ENCODE peak calls at places on chromosome 6, in nine cellular contexts. W is mucosa of gallbladder; Y is DMS53; C is LoVo; R is stimulated activated naive CD8-positive, alpha-beta T cell treated with anti-CD3 and anti-CD28 coated beads, Interleukin-15, Interleukin-2, amounts not matched to agents 100 U/mL and 50 U/mL, for 24 hours; O is RWPE1; X is NCI-H446 treated with DMSO at 0.1 percent for 48 hours; F is left ventricle myocardium inferior; N is stomach. S is an unnamed sample.

GRCh38 chr6:118896339-118897136 is 2.6 kb downstream of the ASF1A start:
- DNase-seq in F (no peak), Y (peak), W (no peak), C (peak), O (peak), N (no peak), R (no peak), X (peak), S (peak)

GRCh38 chr6:119506631-119507174 is 157.1 kb upstream of the MAN1A1 start:
- DNase-seq in O (no peak), F (no peak), W (no peak), C (no peak), Y (no peak), X (no peak), N (no peak), R (no peak), S (no peak)

GRCh38 chr6:142292191-142292924 is 9.4 kb upstream of the ADGRG6 start:
- DNase-seq in W (no peak), X (no peak), C (no peak), Y (no peak), O (no peak), N (no peak), F (no peak), R (no peak), S (no peak)

GRCh38 chr6:42017021-42017643 is 33.2 kb upstream of the TAF8 start:
- DNase-seq in Y (no peak), F (no peak), W (peak), R (peak), X (no peak), C (no peak), O (no peak), N (no peak), S (no peak)

GRCh38 chr6:133774356-133774755 is 114.6 kb upstream of the TCF21 start:
- DNase-seq in C (no peak), X (no peak), Y (peak), R (no peak), O (peak), F (no peak), N (no peak), W (no peak), S (no peak)

GRCh38 chr6:106804238-106805016 is 170.1 kb downstream of the CD24 start:
- DNase-seq in Y (no peak), N (no peak), X (no peak), W (no peak), C (no peak), F (no peak), R (no peak), O (no peak), S (no peak)

GRCh38 chr6:166318649-166319600 is 10.7 kb upstream of the PRR18 start:
- DNase-seq in N (no peak), F (no peak), X (no peak), W (no peak), C (no peak), O (no peak), R (no peak), Y (peak), S (peak)

GRCh38 chr6:11143394-11144371 is 32.2 kb upstream of the ERVFRD-1 start:
- DNase-seq in C (peak), Y (peak), F (peak), R (peak), N (peak), W (peak), X (no peak), O (peak), S (no peak)

GRCh38 chr6:51098801-51099200 is 280.1 kb downstream of the TFAP2B start:
- DNase-seq in R (no peak), N (no peak), X (no peak), Y (peak), O (peak), W (no peak), F (no peak), C (no peak), S (no peak)

GRCh38 chr6:14209005-14209404 is 91.4 kb downstream of the CD83 start:
- DNase-seq in W (no peak), F (no peak), R (no peak), O (no peak), X (no peak), N (no peak), C (no peak), Y (no peak), S (no peak)

GRCh38 chr6:16333580-16333979 is 95.2 kb downstream of the GMPR start:
- DNase-seq in F (no peak), C (peak), X (peak), N (no peak), W (no peak), O (peak), Y (peak), R (no peak), S (no peak)

GRCh38 chr6:111743859-111744692 is 129.2 kb downstream of the FYN start:
- DNase-seq in R (no peak), N (no peak), Y (no peak), O (no peak), W (no peak), X (no peak), F (peak), C (no peak), S (no peak)

GRCh38 chr6:118141211-118141610 is 234.1 kb downstream of the SLC35F1 start:
- DNase-seq in R (no peak), C (no peak), F (no peak), W (no peak), X (no peak), N (no peak), O (no peak), Y (no peak), S (no peak)

GRCh38 chr6:154847318-154847717 is 114.1 kb downstream of the SCAF8 start:
- DNase-seq in W (no peak), N (no peak), Y (no peak), F (no peak), R (no peak), O (no peak), X (no peak), C (no peak), S (no peak)

GRCh38 chr6:169827372-169827771 is 76.0 kb downstream of the ERMARD start:
- DNase-seq in C (no peak), F (no peak), X (no peak), W (no peak), O (no peak), N (no peak), Y (no peak), R (no peak), S (no peak)

GRCh38 chr6:113610377-113610988 is 246.7 kb upstream of the MARCKS start:
- DNase-seq in Y (no peak), O (no peak), R (no peak), N (no peak), F (no peak), C (no peak), W (no peak), X (no peak), S (no peak)

GRCh38 chr6:17890309-17890708 is 97.1 kb downstream of the KIF13A start:
- DNase-seq in F (no peak), R (no peak), O (no peak), X (no peak), Y (no peak), N (no peak), W (no peak), C (no peak), S (no peak)

GRCh38 chr6:120137492-120137891 is 787.9 kb upstream of the MAN1A1 start:
- DNase-seq in X (no peak), C (no peak), R (no peak), W (no peak), Y (no peak), N (no peak), O (no peak), F (no peak), S (no peak)

GRCh38 chr6:131368077-131368911 is 204.7 kb upstream of the ARG1 start:
- DNase-seq in N (peak), R (no peak), F (peak), X (peak), O (no peak), Y (no peak), W (peak), C (no peak), S (no peak)

GRCh38 chr6:31851485-31851832 is 11.2 kb downstream of the NEU1 start:
- DNase-seq in W (no peak), Y (no peak), F (no peak), C (no peak), X (no peak), O (no peak), N (no peak), R (no peak), S (no peak)

GRCh38 chr6:1516742-1517520 is 92.8 kb upstream of the FOXC1 start:
- DNase-seq in N (no peak), O (no peak), F (no peak), W (no peak), R (no peak), Y (no peak), X (no peak), C (no peak), S (no peak)

GRCh38 chr6:71602385-71602949 is 283.9 kb upstream of the RIMS1 start:
- DNase-seq in Y (no peak), N (no peak), X (peak), R (no peak), F (no peak), C (no peak), O (peak), W (no peak), S (no peak)

GRCh38 chr6:108966855-108967755 is 118.9 kb downstream of the ARMC2 start:
- DNase-seq in R (peak), Y (no peak), W (no peak), C (peak), N (peak), F (peak), O (peak), X (no peak), S (peak)

GRCh38 chr6:15816661-15817060 is 153.8 kb upstream of the DTNBP1 start:
- DNase-seq in X (no peak), R (no peak), C (no peak), N (no peak), F (no peak), Y (no peak), O (no peak), W (no peak), S (no peak)

GRCh38 chr6:170172406-170172805 is 118.5 kb downstream of the DLL1 start:
- DNase-seq in W (peak), Y (no peak), R (no peak), C (no peak), F (no peak), X (no peak), O (no peak), N (no peak), S (no peak)

GRCh38 chr6:33997265-33997664 is 148.6 kb downstream of the GRM4 start:
- DNase-seq in O (no peak), Y (no peak), W (no peak), X (no peak), C (no peak), N (no peak), F (no peak), R (no peak), S (no peak)

GRCh38 chr6:17032595-17033591 is 69.0 kb upstream of the STMND1 start:
- DNase-seq in X (peak), Y (no peak), O (peak), F (peak), W (peak), C (peak), R (no peak), N (peak), S (no peak)